ENCODE peak calls at places on chromosome 15, in eight cellular contexts. I, T, S, P, X, J, C and H are unnamed samples.

GRCh38 chr15:79066391-79067090 is 24.0 kb downstream of the RASGRF1 start:
- DNase-seq in I (no peak), T (no peak), S (no peak), P (no peak), X (no peak), J (no peak), C (no peak), H (no peak)

GRCh38 chr15:99504823-99505551 is 60.8 kb upstream of the MEF2A start:
- DNase-seq in I (peak; percentile 15), T (peak; percentile 59), S (peak; percentile 38), P (no peak), X (peak; percentile 10), J (no peak), C (no peak), H (no peak)

GRCh38 chr15:71571641-71572040 is 238.7 kb upstream of the NR2E3 start:
- DNase-seq in I (no peak), T (no peak), S (no peak), P (no peak), X (no peak), J (no peak), C (no peak), H (no peak)

GRCh38 chr15:69300129-69300588 is 1.4 kb downstream of the PAQR5 start:
- DNase-seq in I (no peak), T (no peak), S (no peak), P (no peak), X (peak; percentile 9), J (no peak), C (no peak), H (no peak)

GRCh38 chr15:59751552-59752413 is 62.7 kb upstream of the BNIP2 start:
- DNase-seq in I (peak; percentile 12), T (no peak), S (no peak), P (no peak), X (peak; percentile 8), J (no peak), C (peak; percentile 23), H (peak; percentile 58)

GRCh38 chr15:86756688-86757087 is 677.0 kb downstream of the AGBL1 start:
- DNase-seq in I (no peak), T (no peak), S (no peak), P (no peak), X (no peak), J (no peak), C (no peak), H (no peak)

GRCh38 chr15:33296856-33297255 is 13.9 kb upstream of the RYR3 start:
- DNase-seq in I (peak; percentile 13), T (no peak), S (no peak), P (no peak), X (no peak), J (no peak), C (no peak), H (no peak)

GRCh38 chr15:72953306-72953705 is 99.0 kb upstream of the NEO1 start:
- DNase-seq in I (no peak), T (no peak), S (no peak), P (no peak), X (no peak), J (no peak), C (no peak), H (no peak)

GRCh38 chr15:49462242-49462641 is 39.2 kb downstream of the FGF7 start:
- DNase-seq in I (no peak), T (no peak), S (no peak), P (no peak), X (no peak), J (no peak), C (no peak), H (no peak)

GRCh38 chr15:75982468-75982867 is 29.8 kb downstream of the NRG4 start:
- DNase-seq in I (no peak), T (no peak), S (no peak), P (no peak), X (no peak), J (no peak), C (no peak), H (no peak)

GRCh38 chr15:45112592-45113379 is 1.2 kb downstream of the DUOX2 start:
- DNase-seq in I (no peak), T (no peak), S (no peak), P (no peak), X (no peak), J (peak; percentile 27), C (peak; percentile 39), H (no peak)

GRCh38 chr15:78808550-78808949 is 2.7 kb downstream of the ADAMTS7 start:
- DNase-seq in I (peak; percentile 48), T (peak; percentile 77), S (no peak), P (no peak), X (no peak), J (peak; percentile 35), C (peak; percentile 43), H (peak; percentile 73)

GRCh38 chr15:66715736-66716667 is 14.0 kb downstream of the SMAD6 start:
- DNase-seq in I (no peak), T (no peak), S (no peak), P (no peak), X (no peak), J (no peak), C (peak; percentile 89), H (no peak)

GRCh38 chr15:98484914-98485313 is 163.4 kb upstream of the IGF1R start:
- DNase-seq in I (no peak), T (no peak), S (no peak), P (no peak), X (no peak), J (no peak), C (no peak), H (no peak)

GRCh38 chr15:61050844-61051569 is 178.1 kb downstream of the RORA start:
- DNase-seq in I (peak; percentile 15), T (no peak), S (no peak), P (no peak), X (no peak), J (no peak), C (no peak), H (no peak)

GRCh38 chr15:68550004-68550403 is 28.8 kb upstream of the CORO2B start:
- DNase-seq in I (no peak), T (no peak), S (no peak), P (no peak), X (no peak), J (no peak), C (no peak), H (no peak)

GRCh38 chr15:87638554-87639083 is 617.9 kb downstream of the NTRK3 start:
- DNase-seq in I (no peak), T (no peak), S (no peak), P (no peak), X (no peak), J (no peak), C (no peak), H (no peak)

GRCh38 chr15:41981373-41982132 is 9.2 kb upstream of the EHD4 start:
- DNase-seq in I (no peak), T (peak; percentile 47), S (peak; percentile 10), P (no peak), X (no peak), J (no peak), C (no peak), H (no peak)

GRCh38 chr15:68791431-68792283 is 29.0 kb downstream of the ANP32A start:
- DNase-seq in I (no peak), T (no peak), S (no peak), P (no peak), X (no peak), J (peak; percentile 19), C (no peak), H (no peak)

GRCh38 chr15:79212589-79213139 is 69.9 kb upstream of the ANKRD34C start:
- DNase-seq in I (no peak), T (no peak), S (no peak), P (no peak), X (no peak), J (no peak), C (no peak), H (no peak)

GRCh38 chr15:52109559-52110451 is 2.8 kb downstream of the BCL2L10 start:
- DNase-seq in I (no peak), T (no peak), S (no peak), P (no peak), X (no peak), J (no peak), C (no peak), H (no peak)

GRCh38 chr15:37081985-37082384 is 18.4 kb downstream of the MEIS2 start:
- DNase-seq in I (peak; percentile 88), T (no peak), S (no peak), P (no peak), X (no peak), J (no peak), C (no peak), H (no peak)

GRCh38 chr15:59996498-59997041 is 7.5 kb upstream of the FOXB1 start:
- DNase-seq in I (no peak), T (no peak), S (no peak), P (no peak), X (no peak), J (no peak), C (no peak), H (no peak)

GRCh38 chr15:79093352-79093935 is 2.9 kb upstream of the RASGRF1 start:
- DNase-seq in I (no peak), T (no peak), S (peak; percentile 24), P (no peak), X (no peak), J (no peak), C (no peak), H (no peak)

GRCh38 chr15:40349163-40349562 is 1.7 kb upstream of the PHGR1 start:
- DNase-seq in I (no peak), T (no peak), S (no peak), P (no peak), X (no peak), J (no peak), C (no peak), H (no peak)

GRCh38 chr15:51377038-51377761 is 35.7 kb downstream of the GLDN start:
- DNase-seq in I (peak; percentile 96), T (peak; percentile 89), S (no peak), P (no peak), X (no peak), J (no peak), C (no peak), H (no peak)

GRCh38 chr15:58980351-58980939 is 7.0 kb upstream of the RNF111 start:
- DNase-seq in I (peak; percentile 57), T (peak; percentile 54), S (no peak), P (no peak), X (no peak), J (no peak), C (peak; percentile 60), H (peak; percentile 46)

GRCh38 chr15:27170866-27171265 is 199.9 kb downstream of the GABRG3 start:
- DNase-seq in I (no peak), T (no peak), S (no peak), P (no peak), X (no peak), J (no peak), C (no peak), H (no peak)

GRCh38 chr15:32861741-32862140 is 143.9 kb downstream of the GREM1 start:
- DNase-seq in I (peak; percentile 81), T (peak; percentile 79), S (no peak), P (no peak), X (no peak), J (no peak), C (peak; percentile 48), H (peak; percentile 84)

GRCh38 chr15:74630284-74631086 is 14.8 kb downstream of the CLK3 start:
- DNase-seq in I (no peak), T (no peak), S (no peak), P (no peak), X (no peak), J (no peak), C (peak; percentile 32), H (peak; percentile 49)

GRCh38 chr15:80473574-80474223 is 69.5 kb downstream of the ARNT2 start:
- DNase-seq in I (no peak), T (no peak), S (no peak), P (no peak), X (no peak), J (no peak), C (no peak), H (no peak)

GRCh38 chr15:65055201-65055870 is 10.1 kb downstream of the SLC51B start:
- DNase-seq in I (peak; percentile 58), T (no peak), S (no peak), P (no peak), X (peak; percentile 37), J (no peak), C (no peak), H (no peak)